ENCODE peak calls at places on chromosomes 2 and 18, in seven cellular contexts. G, V, R, E, A, O and N are unnamed samples.

GRCh38 chr2:218908721-218909619 is 28.3 kb downstream of the WNT10A start:
- DNase-seq in G (peak; percentile 73), V (peak; percentile 71), R (peak; percentile 92), E (peak; percentile 75), A (peak; percentile 86), O (peak; percentile 88), N (peak; percentile 83)

GRCh38 chr2:70467831-70468810 is 85.5 kb downstream of the TGFA start:
- DNase-seq in G (no peak), V (no peak), R (no peak), E (no peak), A (no peak), O (no peak), N (no peak)

GRCh38 chr18:24259869-24260662 is 121.2 kb downstream of the CABYR start:
- DNase-seq in G (no peak), V (peak; percentile 18), R (no peak), E (no peak), A (no peak), O (no peak), N (no peak)

GRCh38 chr2:146986161-146986560 is 858.7 kb upstream of the ACVR2A start:
- DNase-seq in G (no peak), V (no peak), R (no peak), E (no peak), A (no peak), O (no peak), N (no peak)

GRCh38 chr18:79200546-79201268 is 131.5 kb downstream of the ATP9B start:
- DNase-seq in G (peak; percentile 39), V (peak; percentile 25), R (peak; percentile 19), E (peak; percentile 63), A (peak; percentile 49), O (no peak), N (no peak)

GRCh38 chr2:224027912-224028311 is 11.2 kb downstream of the SERPINE2 start:
- DNase-seq in G (no peak), V (no peak), R (no peak), E (no peak), A (no peak), O (no peak), N (no peak)

GRCh38 chr2:229270551-229271410 is at the start of gene PID1:
- DNase-seq in G (no peak), V (peak; percentile 5), R (no peak), E (peak; percentile 29), A (peak; percentile 47), O (no peak), N (peak; percentile 64)

GRCh38 chr2:120300385-120300784 is 45.6 kb upstream of the INHBB start:
- DNase-seq in G (no peak), V (no peak), R (no peak), E (no peak), A (no peak), O (no peak), N (no peak)

GRCh38 chr2:145136702-145137101 is 616.8 kb upstream of the ZEB2 start:
- DNase-seq in G (no peak), V (no peak), R (no peak), E (no peak), A (no peak), O (no peak), N (no peak)

GRCh38 chr2:43950383-43951008 is 45.3 kb downstream of the LRPPRC start:
- DNase-seq in G (no peak), V (peak; percentile 51), R (no peak), E (no peak), A (no peak), O (no peak), N (no peak)

GRCh38 chr18:2617974-2618373 is 37.6 kb upstream of the SMCHD1 start:
- DNase-seq in G (no peak), V (peak; percentile 27), R (no peak), E (no peak), A (no peak), O (no peak), N (no peak)

GRCh38 chr18:32707586-32707985 is 65.2 kb downstream of the KLHL14 start:
- DNase-seq in G (no peak), V (no peak), R (no peak), E (no peak), A (no peak), O (no peak), N (no peak)

GRCh38 chr2:179950391-179950790 is 56.7 kb downstream of the CWC22 start:
- DNase-seq in G (no peak), V (no peak), R (no peak), E (no peak), A (no peak), O (no peak), N (no peak)

DNA sequence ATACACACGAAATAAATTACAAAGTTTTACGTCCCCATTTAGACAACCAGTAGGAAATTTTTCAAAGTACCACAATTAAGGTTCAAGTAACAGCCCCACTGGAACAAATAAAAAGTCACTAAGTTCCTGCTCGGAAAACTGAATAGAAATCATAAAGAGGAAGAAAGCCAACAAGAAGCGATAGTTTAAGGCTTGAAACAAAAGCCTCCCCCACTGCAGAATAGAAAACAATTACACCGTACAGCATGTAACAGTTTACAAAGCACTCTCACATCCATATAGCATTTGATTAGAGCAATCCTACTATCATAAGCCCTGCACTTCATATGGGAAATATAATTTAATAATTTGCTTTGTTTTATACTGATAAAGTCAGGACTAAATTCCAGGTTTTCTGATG is 15.5 kb downstream of the KLF7 start:
- DNase-seq in G (no peak), V (no peak), R (no peak), E (no peak), A (no peak), O (no peak), N (no peak)
- H3K27ac ChIP-seq in G (no peak overlapping the region), V (no peak overlapping the region), R (no peak overlapping the region), E (peak overlapping the region; percentile 100), A (peak overlapping the region; percentile 100), O (no peak overlapping the region), N (no peak overlapping the region)

GRCh38 chr2:40281021-40281940 is 170.6 kb downstream of the SLC8A1 start:
- DNase-seq in G (no peak), V (peak; percentile 89), R (no peak), E (no peak), A (no peak), O (no peak), N (no peak)
- TF ChIP-seq CTCF in G (no peak), V (no peak), R (no peak), E (no peak), A (no peak), O (no peak), N (no peak)

GRCh38 chr2:28662044-28662443 is 89.6 kb upstream of the PPP1CB start:
- DNase-seq in G (no peak), V (no peak), R (no peak), E (no peak), A (no peak), O (no peak), N (no peak)

GRCh38 chr2:28662468-28663095 is 89.0 kb upstream of the PPP1CB start:
- DNase-seq in G (no peak), V (peak; percentile 81), R (no peak), E (peak; percentile 82), A (no peak), O (no peak), N (no peak)

GRCh38 chr2:28663359-28663758 is 88.3 kb upstream of the PPP1CB start:
- DNase-seq in G (no peak), V (peak; percentile 79), R (no peak), E (no peak), A (no peak), O (no peak), N (no peak)

GRCh38 chr2:28659127-28659526 is 92.5 kb upstream of the PPP1CB start:
- DNase-seq in G (no peak), V (no peak), R (no peak), E (no peak), A (no peak), O (no peak), N (no peak)

DNA sequence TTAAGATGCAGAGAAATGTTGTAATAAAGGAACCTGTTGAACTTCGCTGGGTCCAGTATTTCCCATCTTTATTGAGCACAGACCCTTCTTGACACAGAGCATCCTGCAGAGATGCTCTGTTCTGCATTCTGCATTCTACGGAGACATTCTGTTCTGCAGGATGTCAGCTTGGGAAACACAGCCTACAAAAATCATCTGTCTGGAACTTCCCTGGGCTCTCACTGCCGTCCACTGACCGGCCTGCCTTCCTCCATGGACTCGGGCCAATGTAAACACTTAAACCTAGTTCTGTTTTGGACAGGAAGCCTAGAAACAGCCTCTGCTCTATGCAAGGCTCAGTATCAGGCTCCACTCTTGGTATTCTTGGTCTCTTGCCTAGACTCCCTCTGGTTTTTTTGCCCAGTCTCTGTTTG is 90.0 kb upstream of the PPP1CB start:
- DNase-seq in G (peak; percentile 65), V (peak; percentile 88), R (peak; percentile 67), E (peak; percentile 84), A (peak; percentile 69), O (no peak), N (peak; percentile 46)
- H3K4me1 ChIP-seq in G (peaks cover 21% of the 10 kb centered on the region), V (peaks cover 34% of the 10 kb centered on the region), R (peaks cover 32% of the 10 kb centered on the region), E (peaks cover 55% of the 10 kb centered on the region), A (peaks cover 62% of the 10 kb centered on the region), O (peaks cover 11% of the 10 kb centered on the region), N (no peaks in the 10 kb centered on the region)

GRCh38 chr2:26043109-26043508 is 9.2 kb downstream of the RAB10 start:
- DNase-seq in G (no peak), V (no peak), R (no peak), E (no peak), A (no peak), O (no peak), N (no peak)
- H3K27ac ChIP-seq in G (no peak overlapping the region), V (no peak overlapping the region), R (no peak overlapping the region), E (no peak overlapping the region), A (no peak overlapping the region), O (no peak overlapping the region), N (peak overlapping the region; percentile 85)